ENCODE peak calls at places on chromosomes 13 and 19, in seven cellular contexts. X, W, K, I, V, O and D are unnamed samples.

GRCh38 chr13:73998631-73999030 is 135.6 kb downstream of the KLF12 start:
- DNase-seq in K (no peak), O (no peak), W (no peak), V (no peak), I (no peak), X (no peak), D (no peak)

GRCh38 chr13:67369895-67370660 is 139.9 kb upstream of the PCDH9 start:
- DNase-seq in W (no peak), V (no peak), O (peak; percentile 89), X (peak; percentile 92), I (peak; percentile 47), K (no peak), D (peak; percentile 54)

GRCh38 chr13:42284068-42284467 is 12.1 kb downstream of the AKAP11 start:
- DNase-seq in X (no peak), V (no peak), K (no peak), W (no peak), I (no peak), O (no peak), D (no peak)

GRCh38 chr19:10389863-10390262 is 9.5 kb upstream of the TYK2 start:
- DNase-seq in O (no peak), K (peak; percentile 68), W (no peak), I (peak; percentile 38), X (no peak), V (peak; percentile 66), D (no peak)

GRCh38 chr13:21338651-21339278 is 120.3 kb downstream of the ZDHHC20 start:
- DNase-seq in V (no peak), O (no peak), K (no peak), X (no peak), I (peak; percentile 85), W (no peak), D (peak; percentile 77)

GRCh38 chr19:3055741-3056453 is 6.4 kb downstream of the TLE5 start:
- DNase-seq in O (no peak), W (no peak), I (peak; percentile 46), K (peak; percentile 43), X (no peak), V (peak; percentile 61), D (peak; percentile 68)

GRCh38 chr13:73754727-73755292 is 379.4 kb downstream of the KLF12 start:
- DNase-seq in O (peak; percentile 64), X (peak; percentile 70), I (peak; percentile 67), W (peak; percentile 59), V (no peak), K (no peak), D (peak; percentile 95)

GRCh38 chr13:29925457-29925856 is 75.0 kb upstream of the UBL3 start:
- DNase-seq in K (no peak), X (peak; percentile 78), O (peak; percentile 79), I (no peak), V (no peak), W (no peak), D (peak; percentile 46)

GRCh38 chr13:74062933-74063332 is 71.3 kb downstream of the KLF12 start:
- DNase-seq in V (no peak), I (no peak), X (peak; percentile 74), K (no peak), O (peak; percentile 74), W (no peak), D (no peak)

GRCh38 chr19:7676854-7677253 is at the start of gene MCEMP1:
- DNase-seq in K (no peak), W (no peak), I (no peak), O (no peak), V (no peak), X (no peak), D (no peak)

GRCh38 chr19:44603201-44603945 is 10.0 kb upstream of the IGSF23 start:
- DNase-seq in I (no peak), O (peak; percentile 73), V (no peak), X (peak; percentile 99), K (no peak), W (no peak), D (peak; percentile 65)

GRCh38 chr19:41808663-41809566 is 12.5 kb downstream of the CEACAM3 start:
- DNase-seq in X (no peak), I (no peak), O (no peak), K (no peak), W (no peak), V (no peak), D (no peak)

GRCh38 chr19:38739440-38740251 is 4.6 kb downstream of the CAPN12 start:
- DNase-seq in O (no peak), K (no peak), X (no peak), I (no peak), W (no peak), V (no peak), D (no peak)

GRCh38 chr19:44303976-44304568 is 753 bp downstream of the ZNF235 start:
- DNase-seq in K (no peak), V (no peak), W (peak; percentile 21), I (peak; percentile 32), X (peak; percentile 3), O (peak; percentile 60), D (peak; percentile 28)

GRCh38 chr19:47435196-47435595 is 15.9 kb upstream of the MEIS3 start:
- DNase-seq in K (no peak), W (no peak), X (no peak), O (no peak), I (no peak), V (no peak), D (no peak)

GRCh38 chr13:41562083-41562482 is 104.7 kb downstream of the RGCC start:
- DNase-seq in W (no peak), O (peak; percentile 69), X (peak; percentile 92), K (no peak), I (no peak), V (no peak), D (peak; percentile 22)

GRCh38 chr19:47225746-47226425 is 5.1 kb downstream of the BBC3 start:
- DNase-seq in O (peak; percentile 88), W (peak; percentile 87), I (peak; percentile 94), K (peak; percentile 88), X (peak; percentile 84), V (peak; percentile 91), D (peak; percentile 82)

DNA sequence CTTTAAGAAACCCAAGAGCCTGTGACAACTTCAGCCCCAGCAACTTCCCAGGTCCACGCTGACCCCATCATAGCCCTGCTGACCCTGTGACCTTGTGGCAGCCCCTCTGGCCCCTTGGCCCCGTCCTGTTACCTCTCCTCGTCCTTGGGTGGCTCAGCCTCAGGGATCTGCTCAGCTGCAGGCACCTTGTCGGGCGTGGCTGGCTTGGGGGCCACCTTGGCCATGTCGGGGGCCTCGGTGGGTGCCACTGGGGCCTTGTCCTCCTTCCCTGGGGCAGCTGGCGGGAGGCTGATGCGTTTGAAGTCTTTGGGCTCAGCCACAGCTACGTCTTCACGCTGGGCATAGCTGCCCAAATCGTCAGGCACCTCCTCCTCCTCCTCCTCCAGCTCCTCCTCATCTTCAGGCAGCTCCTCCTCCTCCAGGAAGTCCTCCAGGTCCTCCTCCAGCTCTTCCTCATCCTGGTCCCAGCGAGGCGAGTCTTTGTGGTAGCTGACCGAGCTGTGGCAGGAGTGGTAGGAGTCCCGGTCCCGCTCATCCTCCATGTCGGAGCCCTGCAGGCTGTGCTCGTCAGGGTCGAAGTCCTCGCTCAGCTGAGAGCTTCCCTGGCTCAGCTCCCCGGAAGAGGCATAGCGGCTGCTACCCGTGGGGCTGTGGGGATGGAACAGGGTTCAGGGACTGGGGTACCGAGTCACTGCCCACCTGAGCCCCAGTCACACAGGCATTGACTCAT is 32.2 kb downstream of the UNC13A start:
- DNase-seq in X (no peak), O (no peak), V (no peak), K (no peak), I (no peak), W (no peak), D (no peak)
- H3K4ac ChIP-seq in X (no peak overlapping the region), O (no peak overlapping the region), V (no peak overlapping the region), K (no peak overlapping the region), I (no peak overlapping the region), W (no peak overlapping the region), D (no peak overlapping the region)

GRCh38 chr13:85985791-85986190 is 186.6 kb upstream of the SLITRK6 start:
- DNase-seq in O (no peak), K (no peak), V (no peak), X (no peak), W (no peak), I (no peak), D (no peak)
- H3K4ac ChIP-seq in O (no peak overlapping the region), K (no peak overlapping the region), V (no peak overlapping the region), X (no peak overlapping the region), W (no peak overlapping the region), I (no peak overlapping the region), D (no peak overlapping the region)

DNA sequence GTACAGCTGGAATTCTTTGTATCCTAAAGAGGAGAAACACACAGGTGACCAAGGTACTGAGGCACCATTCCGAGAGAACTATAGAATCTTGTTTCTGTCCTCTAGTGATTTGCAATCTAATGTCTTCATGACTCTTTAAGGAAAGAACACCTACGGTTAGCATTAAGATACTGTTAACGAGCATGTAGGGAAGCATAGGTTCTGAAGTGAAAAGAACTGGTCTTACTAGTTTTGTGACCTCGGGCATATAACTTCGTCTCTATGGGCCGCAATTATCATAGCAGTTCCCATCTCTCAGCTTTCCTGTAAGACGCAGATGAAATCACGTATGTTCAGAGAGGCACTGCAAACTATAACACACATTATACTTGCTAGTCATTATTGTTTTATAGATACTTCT is 193.0 kb upstream of the NBEA start:
- DNase-seq in W (no peak), O (no peak), X (no peak), I (peak; percentile 51), V (no peak), K (no peak), D (peak; percentile 88)
- H3K4ac ChIP-seq in W (no peak overlapping the region), O (no peak overlapping the region), X (no peak overlapping the region), I (no peak overlapping the region), V (no peak overlapping the region), K (no peak overlapping the region), D (no peak overlapping the region)

GRCh38 chr13:93243375-93244063 is 16.9 kb downstream of the GPC6 start:
- DNase-seq in X (no peak), K (no peak), V (no peak), W (no peak), I (no peak), O (no peak), D (no peak)

GRCh38 chr13:93244918-93245280 is 18.3 kb downstream of the GPC6 start:
- DNase-seq in W (no peak), V (no peak), O (peak; percentile 63), X (peak; percentile 38), K (no peak), I (no peak), D (no peak)

GRCh38 chr13:93248627-93249047 is 22.0 kb downstream of the GPC6 start:
- DNase-seq in I (peak; percentile 90), X (peak; percentile 35), O (peak; percentile 71), K (peak; percentile 60), W (peak; percentile 40), V (no peak), D (no peak)

GRCh38 chr13:93246069-93246468 is 19.5 kb downstream of the GPC6 start:
- DNase-seq in V (no peak), I (no peak), O (no peak), K (no peak), W (no peak), X (no peak), D (no peak)

DNA sequence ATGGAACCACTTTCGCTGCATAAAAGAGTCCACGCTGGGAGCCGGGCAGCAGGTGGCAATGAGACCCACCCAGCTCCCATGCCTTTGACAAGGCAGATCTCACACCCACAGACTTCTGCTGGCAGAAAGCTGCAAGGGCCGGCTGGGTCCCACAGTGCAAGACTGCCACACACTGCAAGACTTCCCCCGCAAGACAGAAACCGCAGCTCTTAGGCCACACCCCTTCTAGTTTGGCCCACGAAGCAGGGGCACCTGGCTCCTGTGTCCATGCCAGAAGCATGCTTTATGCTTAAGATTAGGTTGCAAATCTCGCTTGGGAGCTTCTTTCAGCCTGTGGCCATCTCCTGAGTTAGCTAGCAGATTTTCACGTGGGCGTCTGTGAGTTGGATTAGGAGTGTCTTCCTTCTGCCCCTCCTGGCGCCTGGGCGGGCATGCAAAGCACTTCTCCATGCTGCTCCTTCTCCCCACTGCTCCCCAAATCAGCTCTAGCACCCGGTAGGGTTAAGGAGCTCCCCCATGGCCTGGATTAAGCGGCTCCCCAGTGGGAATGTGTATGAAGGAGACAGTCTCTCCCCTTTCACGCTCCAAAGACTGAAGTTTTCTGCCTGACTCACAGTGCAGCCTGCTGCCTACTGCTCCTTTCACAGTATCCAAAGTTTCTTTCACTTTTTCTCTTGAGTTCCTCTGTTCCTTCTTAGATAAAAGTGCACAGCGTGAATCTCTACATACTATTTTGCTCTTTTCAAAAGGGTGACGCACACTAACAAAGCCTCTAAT is 17.7 kb downstream of the GPC6 start:
- DNase-seq in K (no peak), X (peak; percentile 67), V (no peak), I (no peak), O (peak; percentile 70), W (no peak), D (no peak)
- H3K4ac ChIP-seq in K (no peak overlapping the region), X (peak overlapping the region; percentile 82), V (no peak overlapping the region), I (no peak overlapping the region), O (peak overlapping the region; percentile 24), W (no peak overlapping the region), D (no peak overlapping the region)